ENCODE peak calls at places on chromosome 4, in five cellular contexts. V is tibial artery, X is cardiac fibroblast, G is GM23338, I is brain microvascular endothelial cell. L is an unnamed sample.

GRCh38 chr4:151228196-151229119 is 48.5 kb upstream of the PRSS48 start:
- DNase-seq in X (peak; percentile 81), V (no peak), I (peak; percentile 35), G (no peak), L (no peak)

GRCh38 chr4:161505141-161505540 is 658.7 kb downstream of the FSTL5 start:
- DNase-seq in X (no peak), V (no peak), G (no peak), I (no peak), L (no peak)

GRCh38 chr4:185286571-185286970 is 77.2 kb downstream of the SNX25 start:
- DNase-seq in I (no peak), G (no peak), X (no peak), V (no peak), L (no peak)

GRCh38 chr4:34935739-34936138 is 1308.6 kb downstream of the ARAP2 start:
- DNase-seq in G (no peak), V (no peak), I (no peak), X (no peak), L (no peak)

GRCh38 chr4:37383579-37384229 is 139.2 kb downstream of the NWD2 start:
- DNase-seq in V (no peak), X (peak; percentile 54), G (peak; percentile 84), I (peak; percentile 11), L (no peak)

GRCh38 chr4:124948976-124949597 is 236.6 kb upstream of the ANKRD50 start:
- DNase-seq in G (no peak), X (peak; percentile 91), I (peak; percentile 62), V (no peak), L (no peak)

GRCh38 chr4:13989496-13989895 is 362.0 kb upstream of the BOD1L1 start:
- DNase-seq in X (peak; percentile 55), I (peak; percentile 43), G (no peak), V (no peak), L (no peak)

GRCh38 chr4:143626134-143626859 is 74.2 kb downstream of the FREM3 start:
- DNase-seq in V (peak; percentile 89), I (peak; percentile 51), X (peak; percentile 48), G (no peak), L (no peak)

GRCh38 chr4:153467897-153468262 is 1.7 kb downstream of the TMEM131L start:
- DNase-seq in X (peak; percentile 34), I (no peak), V (no peak), G (no peak), L (no peak)

GRCh38 chr4:169625886-169626285 is 5.5 kb downstream of the CLCN3 start:
- DNase-seq in I (no peak), G (no peak), X (no peak), V (no peak), L (no peak)

GRCh38 chr4:34422472-34422871 is 1821.8 kb downstream of the ARAP2 start:
- DNase-seq in G (peak; percentile 4), X (peak; percentile 33), V (no peak), I (no peak), L (no peak)

GRCh38 chr4:142361981-142362380 is 484.1 kb downstream of the INPP4B start:
- DNase-seq in G (no peak), I (no peak), V (no peak), X (no peak), L (no peak)

GRCh38 chr4:125832161-125832560 is 517.4 kb downstream of the FAT4 start:
- DNase-seq in I (no peak), V (no peak), X (no peak), G (no peak), L (no peak)

GRCh38 chr4:186845137-186845842 is 121.6 kb upstream of the FAT1 start:
- DNase-seq in I (peak; percentile 90), V (peak; percentile 81), X (peak; percentile 86), G (no peak), L (peak; percentile 53)

DNA sequence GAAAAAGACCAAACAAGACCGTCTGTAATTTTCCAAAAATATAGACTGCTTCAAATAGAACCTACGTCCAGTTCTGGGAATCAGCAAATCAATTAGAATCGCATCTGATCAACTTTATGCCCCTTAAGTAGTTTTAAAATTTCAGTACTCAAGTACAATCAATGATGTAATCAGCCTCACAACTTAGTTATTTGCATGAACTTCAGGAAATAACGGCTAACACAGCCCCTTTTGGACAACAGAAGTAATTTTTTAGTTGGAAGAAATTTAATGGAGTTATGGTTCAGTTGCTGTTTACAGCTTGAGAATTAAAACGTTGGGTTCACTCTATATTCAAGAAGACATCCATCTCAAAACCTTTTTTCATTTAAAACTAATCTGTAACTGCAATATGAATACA is 1.1 kb downstream of the TAPT1 start:
- DNase-seq in G (no peak), I (no peak), X (peak; percentile 60), V (no peak), L (peak; percentile 43)
- TF ChIP-seq CTCF in G (no peak), I (no peak), X (no peak), V (no peak), L (no peak)

GRCh38 chr4:175674219-175674618 is 137.8 kb downstream of the GPM6A start:
- DNase-seq in I (no peak), V (no peak), X (no peak), G (peak; percentile 35), L (no peak)

GRCh38 chr4:175671491-175671934 is 140.6 kb downstream of the GPM6A start:
- DNase-seq in I (no peak), G (peak; percentile 69), X (no peak), V (no peak), L (no peak)
- H3K4me3 ChIP-seq in I (peak overlapping the region; percentile 46), G (peak overlapping the region; percentile 31), X (no peak overlapping the region), V (no peak overlapping the region), L (peak overlapping the region; percentile 36)

GRCh38 chr4:156495109-156495508 is 476.5 kb downstream of the PDGFC start:
- DNase-seq in X (peak; percentile 20), I (no peak), G (no peak), V (no peak), L (no peak)
- TF ChIP-seq CTCF in X (no peak), I (no peak), G (no peak), V (no peak), L (no peak)

GRCh38 chr4:145907363-145907762 is 31.3 kb downstream of the ZNF827 start:
- DNase-seq in V (no peak), X (no peak), G (no peak), I (no peak), L (no peak)

GRCh38 chr4:145912391-145912790 is 26.2 kb downstream of the ZNF827 start:
- DNase-seq in X (peak; percentile 10), V (no peak), I (no peak), G (no peak), L (no peak)

GRCh38 chr4:145909331-145909730 is 29.3 kb downstream of the ZNF827 start:
- DNase-seq in X (peak; percentile 64), V (no peak), I (no peak), G (peak; percentile 91), L (peak; percentile 86)

GRCh38 chr4:145907827-145908226 is 30.8 kb downstream of the ZNF827 start:
- DNase-seq in X (no peak), I (no peak), G (no peak), V (no peak), L (no peak)

DNA sequence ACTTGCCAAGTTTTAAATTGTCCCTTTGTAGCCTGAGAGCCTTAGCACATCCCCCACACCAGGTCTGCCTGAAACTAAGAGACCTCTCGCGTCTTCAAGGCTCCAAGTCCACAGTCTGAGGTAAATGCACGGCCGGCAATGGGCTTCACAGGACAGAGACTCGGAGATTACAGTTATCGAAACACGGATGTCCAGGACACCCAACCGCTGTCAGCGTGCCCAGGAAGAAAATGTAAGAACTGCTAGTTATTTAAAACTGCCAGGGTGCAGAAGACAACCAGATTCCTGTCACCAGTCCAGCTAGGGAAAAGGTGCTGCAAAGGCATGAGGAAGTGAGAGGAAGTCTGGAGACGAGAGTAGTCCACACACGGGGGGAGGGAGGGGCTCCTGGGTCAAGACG is 28.9 kb downstream of the ZNF827 start:
- DNase-seq in I (no peak), V (no peak), X (no peak), G (no peak), L (peak; percentile 65)
- H3K4me3 ChIP-seq in I (no peak overlapping the region), V (no peak overlapping the region), X (no peak overlapping the region), G (no peak overlapping the region), L (peak overlapping the region; percentile 52)

DNA sequence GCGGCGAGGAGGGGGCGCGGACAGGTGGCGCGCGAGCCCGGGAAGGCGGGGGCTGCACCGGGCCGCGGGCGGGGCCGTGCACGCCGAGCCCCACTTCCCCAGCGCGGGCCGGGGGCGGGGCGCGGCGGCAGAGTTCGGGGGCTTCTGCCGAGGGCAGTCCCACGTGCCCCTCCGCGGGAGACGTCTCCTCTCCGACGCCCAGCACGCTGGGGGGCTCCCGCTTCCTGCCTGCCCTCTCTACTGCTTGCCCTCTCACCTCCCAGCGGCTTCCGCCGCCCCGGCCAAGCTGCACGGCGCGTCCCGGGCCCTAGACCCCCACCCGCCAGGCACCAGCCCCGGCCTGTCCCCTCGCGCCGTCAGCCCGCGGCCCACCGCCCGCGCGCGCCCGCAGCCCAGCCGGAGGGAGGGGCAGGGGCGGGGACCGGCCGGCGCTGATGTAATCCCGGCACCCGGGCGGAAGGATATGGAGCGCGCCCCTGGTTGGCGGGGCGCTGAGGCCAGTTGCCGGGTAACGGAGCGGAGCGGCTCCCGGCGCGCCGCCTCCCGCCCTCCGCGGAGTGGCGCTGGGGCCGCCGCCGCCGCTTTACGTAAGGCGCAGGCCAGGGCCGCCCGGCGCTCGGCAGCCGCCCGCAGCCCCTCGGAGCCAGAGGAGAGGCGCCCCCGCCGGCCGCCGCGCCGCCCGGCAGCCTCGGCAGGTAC is at the start of gene KIAA0232:
- DNase-seq in G (peak; percentile 95), V (peak; percentile 95), X (peak; percentile 92), I (peak; percentile 78), L (peak; percentile 91)
- TF ChIP-seq CTCF in G (no peak), V (no peak), X (no peak), I (no peak), L (no peak)

GRCh38 chr4:82567444-82567843 is 5.7 kb upstream of the TMEM150C start:
- DNase-seq in V (no peak), X (no peak), G (no peak), I (no peak), L (no peak)

GRCh38 chr4:82561745-82562552 is at the start of gene TMEM150C:
- DNase-seq in I (no peak), X (peak; percentile 11), G (peak; percentile 71), V (no peak), L (no peak)

GRCh38 chr4:82559735-82560120 is 2.1 kb downstream of the TMEM150C start:
- DNase-seq in X (no peak), G (no peak), I (no peak), V (no peak), L (no peak)

GRCh38 chr4:82560853-82561744 is 689 bp downstream of the TMEM150C start:
- DNase-seq in X (no peak), I (no peak), G (peak; percentile 50), V (no peak), L (no peak)

GRCh38 chr4:82562553-82562854 is 716 bp upstream of the TMEM150C start:
- DNase-seq in I (no peak), V (no peak), X (no peak), G (peak; percentile 38), L (no peak)
- H3K4me3 ChIP-seq in I (peak overlapping the region; percentile 53), V (no peak overlapping the region), X (no peak overlapping the region), G (peak overlapping the region; percentile 73), L (no peak overlapping the region)